ENCODE peak calls at places on chromosomes 16 and 17, in nine cellular contexts. Y is H1; L is body of pancreas; D is HL-60; I is GM12865; E is AG04450; O is GM23248; M is CD4-positive, CD25-positive, alpha-beta regulatory T cell; V is breast epithelium. X is an unnamed sample.

GRCh38 chr16:82509636-82510035 is 117.1 kb upstream of the CDH13 start:
- DNase-seq in Y (no peak), L (no peak), D (no peak), I (no peak), E (no peak), O (peak), M (no peak), V (no peak), X (no peak)

GRCh38 chr17:78896834-78897638 is 6.0 kb downstream of the CEP295NL start:
- DNase-seq in Y (no peak), L (no peak), D (no peak), I (no peak), E (no peak), O (no peak), M (no peak), V (no peak), X (no peak)

GRCh38 chr17:67800495-67800928 is 24.8 kb upstream of the BPTF start:
- DNase-seq in Y (peak), L (peak), D (peak), I (peak), E (peak), O (peak), M (peak), V (peak), X (peak)

GRCh38 chr17:9144502-9145233 is 123.4 kb downstream of the NTN1 start:
- DNase-seq in Y (no peak), L (peak), D (no peak), I (no peak), E (no peak), O (no peak), M (no peak), V (no peak), X (no peak)

GRCh38 chr16:75732871-75733270 is 6.6 kb upstream of the CPHXL start:
- DNase-seq in Y (no peak), L (no peak), D (no peak), I (no peak), E (no peak), O (no peak), M (no peak), V (no peak), X (no peak)

GRCh38 chr17:45230410-45230786 is 8.7 kb downstream of the FMNL1 start:
- DNase-seq in Y (no peak), L (no peak), D (no peak), I (no peak), E (no peak), O (no peak), M (no peak), V (no peak), X (no peak)

GRCh38 chr16:50467943-50468748 is 80.0 kb upstream of the NKD1 start:
- DNase-seq in Y (no peak), L (peak), D (no peak), I (peak), E (no peak), O (peak), M (no peak), V (no peak), X (no peak)

GRCh38 chr17:42438600-42439567 is 15.8 kb upstream of the CAVIN1 start:
- DNase-seq in Y (no peak), L (peak), D (no peak), I (peak), E (no peak), O (peak), M (peak), V (no peak), X (no peak)

GRCh38 chr16:12290165-12290564 is 313.6 kb downstream of the SNX29 start:
- DNase-seq in Y (no peak), L (no peak), D (no peak), I (no peak), E (no peak), O (no peak), M (no peak), V (no peak), X (no peak)

GRCh38 chr16:66346221-66346620 is 20.3 kb upstream of the CDH5 start:
- DNase-seq in Y (no peak), L (no peak), D (no peak), I (no peak), E (no peak), O (no peak), M (no peak), V (no peak), X (no peak)

GRCh38 chr17:31190351-31190750 is 95.6 kb downstream of the NF1 start:
- DNase-seq in Y (no peak), L (no peak), D (no peak), I (no peak), E (no peak), O (peak), M (no peak), V (no peak), X (no peak)

GRCh38 chr16:11538880-11539279 is 47.8 kb downstream of the LITAF start:
- DNase-seq in Y (no peak), L (no peak), D (no peak), I (no peak), E (no peak), O (no peak), M (no peak), V (no peak), X (no peak)

GRCh38 chr16:56353054-56353921 is 72.1 kb downstream of the AMFR start:
- DNase-seq in Y (no peak), L (peak), D (no peak), I (no peak), E (no peak), O (no peak), M (no peak), V (no peak), X (no peak)

GRCh38 chr16:11107781-11108465 is 148.1 kb downstream of the SOCS1 start:
- DNase-seq in Y (no peak), L (no peak), D (no peak), I (no peak), E (no peak), O (peak), M (no peak), V (no peak), X (no peak)

DNA sequence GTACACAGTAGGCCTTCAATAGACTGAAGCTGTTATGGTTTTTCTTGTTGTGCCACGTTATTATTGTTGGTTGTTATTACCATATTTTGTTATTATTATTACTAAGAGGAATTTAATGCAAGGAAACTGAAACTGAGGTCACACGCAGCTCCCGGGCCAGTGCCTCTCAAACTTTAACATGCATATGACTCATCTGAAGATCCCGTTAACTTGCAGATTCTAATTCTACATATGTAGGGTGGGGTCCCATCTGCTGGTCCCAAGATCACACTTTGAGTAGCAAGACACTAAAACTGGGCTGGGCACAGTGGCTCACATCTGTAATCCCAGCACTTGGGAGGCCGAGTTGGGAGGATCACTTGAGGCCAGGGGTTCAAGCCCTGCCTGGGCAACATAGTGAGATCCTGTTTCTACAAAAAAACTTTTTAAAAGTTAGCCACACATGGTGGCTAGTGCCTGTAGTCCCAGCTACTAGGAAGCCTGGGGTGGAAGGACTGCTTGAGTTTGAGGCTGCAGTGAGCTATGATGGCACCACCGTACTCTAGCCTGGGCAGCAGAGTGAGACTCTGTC is 904 bp downstream of the ACSM5 start:
- DNase-seq in Y (no peak), L (no peak), D (no peak), I (peak), E (no peak), O (no peak), M (no peak), V (no peak), X (no peak)
- H3K4me3 ChIP-seq in Y (no peak), L (no peak), D (no peak), I (no peak), E (no peak), O (no peak), M (no peak), V (no peak), X (no peak)

GRCh38 chr17:17865035-17865434 is 28.2 kb upstream of the SREBF1 start:
- DNase-seq in Y (no peak), L (no peak), D (no peak), I (no peak), E (no peak), O (no peak), M (no peak), V (no peak), X (no peak)
- H3K4me3 ChIP-seq in Y (no peak), L (no peak), D (no peak), I (no peak), E (no peak), O (no peak), M (no peak), V (no peak), X (no peak)

GRCh38 chr17:77160877-77161530 is 20.2 kb downstream of the SEC14L1 start:
- DNase-seq in Y (no peak), L (no peak), D (no peak), I (no peak), E (no peak), O (peak), M (no peak), V (no peak), X (no peak)
- H3K4me3 ChIP-seq in Y (no peak), L (no peak), D (no peak), I (no peak), E (no peak), O (no peak), M (no peak), V (no peak), X (no peak)

GRCh38 chr17:75783069-75783783 is 1.4 kb upstream of the UNK start:
- DNase-seq in Y (no peak), L (no peak), D (peak), I (peak), E (no peak), O (peak), M (peak), V (no peak), X (no peak)
- H3K4me3 ChIP-seq in Y (no peak), L (no peak), D (no peak), I (peak), E (no peak), O (peak), M (peak), V (peak), X (no peak)

GRCh38 chr16:80807916-80808315 is 3.5 kb upstream of the CDYL2 start:
- DNase-seq in Y (no peak), L (no peak), D (no peak), I (no peak), E (no peak), O (no peak), M (no peak), V (no peak), X (no peak)
- H3K4me3 ChIP-seq in Y (no peak), L (no peak), D (no peak), I (no peak), E (no peak), O (no peak), M (no peak), V (no peak), X (no peak)

GRCh38 chr16:85946680-85947510 is 47.9 kb downstream of the IRF8 start:
- DNase-seq in Y (no peak), L (no peak), D (peak), I (peak), E (no peak), O (no peak), M (no peak), V (no peak), X (no peak)

GRCh38 chr16:85941863-85942644 is 43.1 kb downstream of the IRF8 start:
- DNase-seq in Y (no peak), L (no peak), D (no peak), I (no peak), E (no peak), O (no peak), M (no peak), V (no peak), X (no peak)

GRCh38 chr16:85945424-85945751 is 46.4 kb downstream of the IRF8 start:
- DNase-seq in Y (no peak), L (no peak), D (no peak), I (peak), E (no peak), O (no peak), M (no peak), V (no peak), X (no peak)

GRCh38 chr16:85943702-85944101 is 44.7 kb downstream of the IRF8 start:
- DNase-seq in Y (no peak), L (no peak), D (no peak), I (no peak), E (no peak), O (no peak), M (no peak), V (no peak), X (no peak)

GRCh38 chr16:85944572-85945423 is 45.8 kb downstream of the IRF8 start:
- DNase-seq in Y (no peak), L (no peak), D (no peak), I (no peak), E (no peak), O (no peak), M (no peak), V (no peak), X (no peak)
- H3K4me3 ChIP-seq in Y (no peak), L (no peak), D (no peak), I (peak), E (no peak), O (no peak), M (no peak), V (no peak), X (no peak)

GRCh38 chr16:89315271-89315670 is 97.8 kb downstream of the ZNF778 start:
- DNase-seq in Y (no peak), L (no peak), D (no peak), I (no peak), E (no peak), O (no peak), M (no peak), V (no peak), X (no peak)
- H3K4me3 ChIP-seq in Y (no peak), L (no peak), D (no peak), I (no peak), E (no peak), O (no peak), M (peak), V (no peak), X (no peak)

GRCh38 chr17:44024853-44025252 is 10.1 kb upstream of the TMEM101 start:
- DNase-seq in Y (no peak), L (no peak), D (no peak), I (no peak), E (no peak), O (no peak), M (no peak), V (no peak), X (no peak)

GRCh38 chr17:44023545-44024270 is 8.9 kb upstream of the TMEM101 start:
- DNase-seq in Y (no peak), L (no peak), D (no peak), I (no peak), E (no peak), O (no peak), M (no peak), V (no peak), X (no peak)

GRCh38 chr17:44024271-44024663 is 9.5 kb upstream of the TMEM101 start:
- DNase-seq in Y (no peak), L (no peak), D (no peak), I (no peak), E (no peak), O (no peak), M (no peak), V (no peak), X (no peak)

DNA sequence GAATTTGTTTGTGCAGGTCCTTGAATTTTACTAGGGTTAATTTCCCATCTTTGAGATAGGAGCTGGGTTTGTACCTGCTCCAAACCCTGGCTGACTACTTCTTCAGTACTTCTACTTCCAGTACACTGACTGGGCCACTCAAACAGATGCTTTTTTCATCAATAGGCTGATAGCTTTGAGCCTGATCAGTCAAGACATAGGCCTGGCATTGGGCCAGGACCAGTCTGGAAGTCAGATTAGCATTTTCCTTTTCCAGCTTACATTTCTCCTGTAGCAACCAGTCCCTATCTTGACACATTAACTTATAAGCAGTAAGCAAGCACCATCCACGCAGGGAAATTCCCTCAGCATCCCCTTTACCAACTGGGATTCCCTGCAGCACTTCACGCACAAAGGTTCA is 7.5 kb upstream of the TMEM101 start:
- DNase-seq in Y (no peak), L (no peak), D (no peak), I (no peak), E (no peak), O (no peak), M (no peak), V (no peak), X (no peak)
- H3K4me3 ChIP-seq in Y (no peak), L (no peak), D (no peak), I (no peak), E (no peak), O (no peak), M (no peak), V (peak), X (no peak)

DNA sequence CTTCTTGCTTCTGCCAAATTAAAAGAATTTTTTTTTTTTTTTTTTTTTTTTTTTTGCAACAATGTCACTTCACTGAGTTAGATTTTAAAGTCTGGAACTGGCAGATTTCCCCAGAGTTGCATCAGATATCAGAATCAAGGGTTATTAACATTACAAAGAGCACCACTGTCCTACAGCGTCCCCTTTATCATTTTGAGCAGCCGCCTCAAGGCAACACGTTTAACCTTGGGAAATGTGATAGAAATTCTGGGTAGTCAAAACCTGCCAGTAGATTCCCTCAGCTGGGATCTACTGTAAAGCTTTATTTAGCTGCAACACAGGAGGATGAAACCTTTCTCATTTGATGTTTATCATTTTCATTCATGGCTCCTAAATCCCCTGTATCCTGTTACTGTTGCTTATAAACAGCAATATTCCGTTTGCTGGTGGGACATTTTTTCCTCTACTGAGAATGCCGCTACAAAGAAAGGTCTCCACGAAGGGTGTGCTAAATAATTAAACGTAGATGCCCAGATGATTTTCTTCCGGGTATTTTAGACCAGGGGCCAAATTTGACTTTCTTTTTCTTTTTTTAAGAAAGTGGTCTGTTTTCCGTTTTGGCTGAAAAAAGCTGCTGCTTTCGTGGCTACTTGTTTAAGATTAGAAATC is 436.1 kb upstream of the GOT2 start:
- DNase-seq in Y (peak), L (no peak), D (no peak), I (no peak), E (no peak), O (no peak), M (no peak), V (no peak), X (peak)
- H3K4me3 ChIP-seq in Y (peak), L (no peak), D (no peak), I (no peak), E (no peak), O (no peak), M (no peak), V (no peak), X (no peak)

X was measured in iPS DF 6.9.